ENCODE peak calls at places on chromosome 10, in seven cellular contexts. F, E, O, B, Q, M and C are unnamed samples. For H3K9me3, the result is how much of the 10 kb centered on the place peaks cover.

GRCh38 chr10:97517096-97517750 is 18.5 kb downstream of the UBTD1 start:
- DNase-seq in B (no peak), O (no peak), Q (no peak), M (no peak), F (no peak), E (no peak), C (no peak)

GRCh38 chr10:101063548-101064414 is 2.0 kb downstream of the KAZALD1 start:
- DNase-seq in E (no peak), O (no peak), M (no peak), B (no peak), F (peak), Q (no peak), C (no peak)

GRCh38 chr10:68792115-68792514 is 35.2 kb upstream of the STOX1 start:
- DNase-seq in M (no peak), O (no peak), F (no peak), B (no peak), E (no peak), Q (no peak), C (no peak)

GRCh38 chr10:79054203-79055099 is 14.3 kb upstream of the ZMIZ1 start:
- DNase-seq in O (peak), Q (no peak), F (no peak), E (no peak), B (peak), M (no peak), C (peak)

GRCh38 chr10:70258216-70258615 is 25.0 kb upstream of the PPA1 start:
- DNase-seq in E (no peak), F (no peak), B (no peak), M (no peak), Q (no peak), O (no peak), C (no peak)

GRCh38 chr10:34135515-34135914 is 679.6 kb downstream of the PARD3 start:
- DNase-seq in E (no peak), F (no peak), M (no peak), Q (no peak), B (no peak), O (no peak), C (no peak)

GRCh38 chr10:44993226-44993921 is 7.3 kb upstream of the ZNF22 start:
- DNase-seq in M (no peak), E (no peak), Q (no peak), F (no peak), B (no peak), O (no peak), C (no peak)

GRCh38 chr10:3231951-3232730 is 59.6 kb upstream of the PITRM1 start:
- DNase-seq in O (no peak), Q (no peak), B (no peak), F (no peak), M (no peak), E (no peak), C (no peak)

GRCh38 chr10:103896225-103896624 is 21.8 kb downstream of the STN1 start:
- DNase-seq in M (no peak), E (peak), O (no peak), B (no peak), F (no peak), Q (no peak), C (no peak)

GRCh38 chr10:91220194-91220953 is at the start of gene PCGF5:
- DNase-seq in O (peak), E (peak), B (peak), Q (peak), F (peak), M (peak), C (peak)

GRCh38 chr10:15504101-15504840 is 133.2 kb upstream of the FAM171A1 start:
- DNase-seq in E (no peak), F (no peak), Q (no peak), M (no peak), B (no peak), O (no peak), C (no peak)

GRCh38 chr10:116147162-116147906 is 125.7 kb downstream of the GFRA1 start:
- DNase-seq in B (no peak), Q (no peak), M (no peak), O (no peak), F (no peak), E (no peak), C (no peak)

GRCh38 chr10:120217736-120218135 is 239.3 kb upstream of the PLPP4 start:
- DNase-seq in E (no peak), Q (no peak), O (no peak), B (no peak), M (no peak), F (no peak), C (no peak)

GRCh38 chr10:128863823-128864405 is 603.1 kb upstream of the MGMT start:
- DNase-seq in F (no peak), M (no peak), B (no peak), O (no peak), Q (no peak), E (no peak), C (no peak)

GRCh38 chr10:93198401-93199175 is 124.9 kb downstream of the CYP26A1 start:
- DNase-seq in F (no peak), E (no peak), Q (no peak), B (no peak), M (no peak), O (no peak), C (no peak)

GRCh38 chr10:113947138-113948011 is 92.9 kb downstream of the NHLRC2 start:
- DNase-seq in F (peak), M (no peak), E (no peak), O (no peak), Q (no peak), B (peak), C (no peak)

GRCh38 chr10:82742478-82742877 is 867.5 kb downstream of the NRG3 start:
- DNase-seq in Q (no peak), B (no peak), E (no peak), O (no peak), F (no peak), M (no peak), C (no peak)

GRCh38 chr10:110524179-110524863 is 26.6 kb downstream of the DUSP5 start:
- DNase-seq in B (no peak), Q (no peak), M (no peak), F (no peak), E (no peak), O (peak), C (no peak)

GRCh38 chr10:69246036-69246435 is 25.9 kb downstream of the HKDC1 start:
- DNase-seq in M (no peak), Q (no peak), E (no peak), B (no peak), F (no peak), O (no peak), C (no peak)

GRCh38 chr10:132444877-132445351 is 47.9 kb downstream of the PWWP2B start:
- DNase-seq in E (no peak), O (no peak), B (no peak), M (no peak), F (no peak), Q (no peak), C (no peak)

GRCh38 chr10:7886056-7886455 is 67.8 kb downstream of the TAF3 start:
- DNase-seq in Q (no peak), B (no peak), F (no peak), M (no peak), E (no peak), O (no peak), C (no peak)

GRCh38 chr10:132122097-132122861 is 56.5 kb downstream of the JAKMIP3 start:
- DNase-seq in E (no peak), O (no peak), M (no peak), F (no peak), B (no peak), Q (no peak), C (no peak)

GRCh38 chr10:87771871-87772500 is 46.0 kb downstream of the ATAD1 start:
- DNase-seq in M (no peak), F (no peak), Q (peak), B (no peak), E (no peak), O (no peak), C (no peak)

GRCh38 chr10:725786-726185 is 36.3 kb upstream of the DIP2C start:
- DNase-seq in Q (no peak), F (no peak), E (no peak), O (no peak), M (no peak), B (no peak), C (no peak)

GRCh38 chr10:88995156-88995876 is 4.7 kb downstream of the FAS start:
- DNase-seq in B (no peak), E (no peak), O (no peak), Q (no peak), F (no peak), M (no peak), C (no peak)

GRCh38 chr10:35896011-35896410 is 253.9 kb upstream of the FZD8 start:
- DNase-seq in F (no peak), O (no peak), E (no peak), B (no peak), M (peak), Q (no peak), C (no peak)

GRCh38 chr10:131088619-131089018 is 222.9 kb downstream of the TCERG1L start:
- DNase-seq in M (no peak), B (no peak), Q (no peak), O (no peak), E (no peak), F (no peak), C (no peak)

GRCh38 chr10:131087464-131088215 is 223.9 kb downstream of the TCERG1L start:
- DNase-seq in M (no peak), B (no peak), Q (no peak), E (no peak), O (no peak), F (no peak), C (no peak)

GRCh38 chr10:131090761-131091661 is 220.5 kb downstream of the TCERG1L start:
- DNase-seq in Q (no peak), O (no peak), B (no peak), F (no peak), E (no peak), M (no peak), C (no peak)

GRCh38 chr10:131089861-131090260 is 221.7 kb downstream of the TCERG1L start:
- DNase-seq in Q (no peak), E (no peak), F (no peak), O (no peak), B (no peak), M (no peak), C (no peak)

GRCh38 chr10:131089150-131089549 is 222.4 kb downstream of the TCERG1L start:
- DNase-seq in F (no peak), E (no peak), M (no peak), O (no peak), Q (no peak), B (no peak), C (no peak)
- H3K9me3 ChIP-seq in F (under half), E (under half), M (half or more), O (under half), Q (under half), B (under half), C (under half)

GRCh38 chr10:130300608-130301025 is 164.4 kb downstream of the GLRX3 start:
- DNase-seq in B (no peak), E (no peak), F (no peak), M (no peak), O (peak), Q (no peak), C (no peak)
- H3K9me3 ChIP-seq in B (under half), E (under half), F (under half), M (half or more), O (under half), Q (under half), C (under half)

DNA sequence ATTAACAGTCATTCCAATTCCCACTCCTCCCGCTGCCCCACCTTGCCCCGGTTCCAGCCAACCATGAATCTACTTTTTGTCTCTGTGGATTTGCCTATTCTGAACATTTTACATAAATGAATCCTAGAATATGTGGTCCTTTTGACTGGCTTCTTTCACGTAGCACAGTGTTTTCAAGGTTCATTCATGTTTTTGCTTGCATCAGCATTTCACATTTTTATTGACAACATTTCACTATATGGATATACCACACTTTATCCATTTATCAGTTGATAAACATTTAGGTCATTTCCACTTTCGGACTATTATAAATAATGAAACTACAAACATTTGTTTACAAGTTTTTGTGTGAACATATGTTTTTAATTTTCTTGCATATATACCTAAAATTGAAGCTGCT is 182.0 kb downstream of the ZNF248 start:
- DNase-seq in E (no peak), F (no peak), M (no peak), Q (no peak), B (no peak), O (no peak), C (no peak)
- H3K9me3 ChIP-seq in E (under half), F (under half), M (under half), Q (under half), B (under half), O (under half), C (under half)

GRCh38 chr10:38163617-38164016 is 69.5 kb downstream of the ZNF37A start:
- DNase-seq in B (no peak), F (no peak), O (no peak), Q (no peak), E (no peak), M (no peak), C (no peak)

GRCh38 chr10:38156416-38157269 is 62.5 kb downstream of the ZNF37A start:
- DNase-seq in M (no peak), E (no peak), Q (no peak), F (no peak), O (no peak), B (no peak), C (no peak)

GRCh38 chr10:38157270-38157685 is 63.1 kb downstream of the ZNF37A start:
- DNase-seq in E (no peak), M (no peak), O (no peak), F (no peak), B (no peak), Q (no peak), C (no peak)

DNA sequence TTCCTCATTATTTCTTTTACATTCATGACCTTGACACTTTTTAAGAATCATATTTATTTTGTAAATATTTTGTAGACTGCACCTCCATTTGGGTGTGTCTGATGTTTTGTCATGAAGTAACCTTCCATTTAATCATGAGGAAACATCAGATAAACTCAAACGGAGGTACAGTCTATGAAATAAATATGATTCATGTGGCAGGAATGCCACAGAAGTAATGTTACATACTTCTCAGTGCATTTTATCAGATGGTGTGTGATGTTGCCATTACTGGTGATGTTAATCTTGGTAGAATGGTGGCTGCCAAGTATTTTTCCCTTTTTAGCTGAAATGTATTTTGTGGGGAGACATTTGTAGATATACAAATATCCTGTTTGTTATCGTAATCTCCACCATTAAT is 64.9 kb downstream of the ZNF37A start:
- DNase-seq in Q (no peak), F (no peak), B (no peak), O (no peak), E (no peak), M (no peak), C (no peak)
- H3K9me3 ChIP-seq in Q (under half), F (under half), B (under half), O (under half), E (under half), M (under half), C (under half)